ENCODE peak calls at places on chromosomes 7 and 10, in seven cellular contexts. S, T, E, K, I, Q and N are unnamed samples. For H3K9me3, the result is how much of the 10 kb centered on the place peaks cover.

GRCh38 chr10:33937987-33938386 is 603.5 kb upstream of the NRP1 start:
- ATAC-seq in S (no peak), T (no peak), E (no peak), K (no peak), I (no peak), Q (no peak), N (no peak)

GRCh38 chr7:6443372-6443941 is 4.3 kb downstream of the DAGLB start:
- ATAC-seq in S (peak), T (no peak), E (no peak), K (peak), I (no peak), Q (no peak), N (no peak)

GRCh38 chr7:134368851-134369533 is 52.3 kb upstream of the SLC35B4 start:
- ATAC-seq in S (no peak), T (no peak), E (peak), K (no peak), I (no peak), Q (no peak), N (peak)

GRCh38 chr10:132478341-132479023 is 59.1 kb upstream of the INPP5A start:
- ATAC-seq in S (no peak), T (peak), E (peak), K (no peak), I (no peak), Q (no peak), N (no peak)

GRCh38 chr10:119090026-119090808 is 9.6 kb upstream of the EIF3A start:
- ATAC-seq in S (peak), T (no peak), E (no peak), K (no peak), I (peak), Q (no peak), N (no peak)

GRCh38 chr10:133221331-133221730 is 8.7 kb upstream of the UTF1 start:
- ATAC-seq in S (no peak), T (no peak), E (peak), K (no peak), I (no peak), Q (no peak), N (no peak)

GRCh38 chr10:78740976-78741375 is 327.8 kb upstream of the ZMIZ1 start:
- ATAC-seq in S (no peak), T (no peak), E (no peak), K (no peak), I (no peak), Q (no peak), N (no peak)

GRCh38 chr7:128347573-128348147 is 4.0 kb upstream of the RBM28 start:
- ATAC-seq in S (peak), T (no peak), E (peak), K (peak), I (peak), Q (peak), N (no peak)

GRCh38 chr10:80260295-80261243 is 28.9 kb downstream of the MAT1A start:
- ATAC-seq in S (peak), T (peak), E (peak), K (peak), I (peak), Q (peak), N (no peak)

GRCh38 chr10:15718495-15719061 is 1.1 kb downstream of the ITGA8 start:
- ATAC-seq in S (no peak), T (peak), E (no peak), K (peak), I (no peak), Q (no peak), N (no peak)

GRCh38 chr7:76357379-76358052 is 1.3 kb downstream of the YWHAG start:
- ATAC-seq in S (no peak), T (no peak), E (no peak), K (no peak), I (no peak), Q (no peak), N (no peak)

GRCh38 chr10:70176441-70176840 is 6.1 kb upstream of the SAR1A start:
- ATAC-seq in S (no peak), T (no peak), E (no peak), K (no peak), I (no peak), Q (no peak), N (no peak)

GRCh38 chr10:87652261-87652660 is 7.4 kb upstream of the PAPSS2 start:
- ATAC-seq in S (no peak), T (no peak), E (no peak), K (no peak), I (no peak), Q (no peak), N (no peak)

GRCh38 chr7:107047902-107048782 is 3.6 kb downstream of the PRKAR2B start:
- ATAC-seq in S (no peak), T (no peak), E (no peak), K (no peak), I (no peak), Q (peak), N (no peak)

GRCh38 chr10:75399461-75400162 is 2.0 kb downstream of the ZNF503 start:
- ATAC-seq in S (no peak), T (peak), E (peak), K (peak), I (peak), Q (peak), N (no peak)

GRCh38 chr10:125124907-125125306 is 35.5 kb downstream of the CTBP2 start:
- ATAC-seq in S (no peak), T (no peak), E (no peak), K (no peak), I (no peak), Q (no peak), N (no peak)

DNA sequence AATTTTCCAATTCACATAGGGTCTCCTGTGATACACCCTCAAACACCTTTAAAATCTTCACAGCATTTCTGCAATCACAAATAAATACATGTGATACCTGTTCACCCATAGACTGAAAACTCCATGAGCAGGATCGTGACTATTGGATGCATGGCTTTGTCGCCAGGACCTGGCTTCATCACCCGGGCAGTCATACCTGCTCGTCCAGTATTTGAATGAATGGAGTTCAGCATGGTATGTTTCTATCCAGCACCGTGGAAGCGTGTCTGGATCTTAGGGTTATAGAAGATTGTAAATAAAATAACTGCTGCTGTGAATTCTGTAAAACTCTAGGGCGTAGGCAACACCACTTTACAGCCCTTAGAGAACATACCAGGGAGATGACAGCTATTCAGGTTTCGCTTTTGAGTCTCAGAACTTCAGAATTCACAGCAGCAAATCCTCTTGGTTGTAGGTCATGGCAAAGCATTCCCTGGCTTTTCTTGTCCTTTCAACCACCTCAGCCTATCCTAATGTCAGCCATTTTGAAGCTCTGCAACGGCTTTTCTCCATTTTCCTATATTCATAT is 47.4 kb upstream of the USP6NL start:
- ATAC-seq in S (no peak), T (no peak), E (no peak), K (no peak), I (no peak), Q (no peak), N (no peak)
- TF ChIP-seq POLR2AphosphoS5 in S (no peak), T (no peak), E (no peak), K (no peak), I (no peak), Q (no peak), N (no peak)

DNA sequence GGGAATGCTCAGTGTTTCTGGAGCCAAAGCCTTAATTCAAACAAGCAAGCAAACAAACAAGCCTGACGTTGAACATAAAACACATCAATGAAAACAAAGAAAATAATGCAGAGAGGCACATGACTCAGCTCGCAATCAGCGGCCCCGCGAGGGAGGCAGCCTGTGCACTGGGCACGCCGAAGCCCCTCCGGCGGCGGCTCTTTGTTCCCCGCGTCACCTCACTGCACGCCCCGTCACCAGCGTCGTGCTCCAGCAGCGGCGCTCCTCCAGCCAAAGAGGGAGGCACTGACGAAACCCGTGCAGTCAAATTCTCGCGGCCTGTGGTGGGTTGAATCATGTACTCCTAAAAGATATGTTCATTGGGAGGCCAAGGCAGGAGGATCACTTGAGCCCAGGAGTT is 151.5 kb downstream of the DNAJB6 start:
- ATAC-seq in S (no peak), T (no peak), E (no peak), K (no peak), I (no peak), Q (no peak), N (no peak)
- H3K9me3 ChIP-seq in S (under half), T (under half), E (under half), K (under half), I (under half), Q (under half), N (under half)

DNA sequence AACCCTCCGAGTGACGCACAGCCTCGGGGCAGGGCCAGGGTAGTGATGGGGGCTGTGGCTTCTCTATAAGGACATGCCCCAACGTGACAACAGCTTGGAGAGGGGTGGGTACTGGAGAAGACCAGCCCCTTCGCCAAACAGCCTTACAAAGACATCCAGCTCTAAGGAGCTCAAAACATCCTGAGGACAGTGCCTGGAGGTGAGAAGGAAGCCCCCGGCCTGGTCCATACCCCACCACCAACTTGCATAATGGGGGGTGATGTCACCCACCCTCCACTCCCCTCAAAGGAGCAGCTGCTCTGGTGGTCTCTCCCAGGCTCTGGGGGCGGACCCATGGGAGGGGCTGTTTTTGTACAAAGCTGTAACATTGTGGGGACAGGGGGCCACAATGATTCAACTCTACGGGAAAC is 15.1 kb downstream of the PRSS2 start:
- ATAC-seq in S (no peak), T (no peak), E (no peak), K (no peak), I (no peak), Q (no peak), N (no peak)
- TF ChIP-seq POLR2AphosphoS5 in S (no peak), T (no peak), E (no peak), K (no peak), I (no peak), Q (no peak), N (no peak)

GRCh38 chr7:90642978-90643377 is 46.9 kb downstream of the CDK14 start:
- ATAC-seq in S (no peak), T (no peak), E (no peak), K (no peak), I (no peak), Q (no peak), N (no peak)
- H3K9me3 ChIP-seq in S (under half), T (under half), E (under half), K (under half), I (under half), Q (under half), N (under half)

GRCh38 chr7:29285451-29285807 is 90.9 kb downstream of the CHN2 start:
- ATAC-seq in S (peak), T (no peak), E (no peak), K (no peak), I (peak), Q (no peak), N (no peak)

GRCh38 chr7:29278362-29279070 is 83.9 kb downstream of the CHN2 start:
- ATAC-seq in S (no peak), T (no peak), E (no peak), K (no peak), I (no peak), Q (no peak), N (no peak)

GRCh38 chr7:29284586-29285450 is 90.2 kb downstream of the CHN2 start:
- ATAC-seq in S (peak), T (no peak), E (peak), K (no peak), I (no peak), Q (no peak), N (no peak)

GRCh38 chr7:29282819-29283414 is 88.3 kb downstream of the CHN2 start:
- ATAC-seq in S (no peak), T (no peak), E (no peak), K (no peak), I (peak), Q (no peak), N (no peak)

GRCh38 chr7:29281782-29282541 is 87.4 kb downstream of the CHN2 start:
- ATAC-seq in S (no peak), T (no peak), E (no peak), K (no peak), I (no peak), Q (no peak), N (peak)
- TF ChIP-seq POLR2AphosphoS5 in S (no peak), T (no peak), E (no peak), K (no peak), I (no peak), Q (no peak), N (no peak)

DNA sequence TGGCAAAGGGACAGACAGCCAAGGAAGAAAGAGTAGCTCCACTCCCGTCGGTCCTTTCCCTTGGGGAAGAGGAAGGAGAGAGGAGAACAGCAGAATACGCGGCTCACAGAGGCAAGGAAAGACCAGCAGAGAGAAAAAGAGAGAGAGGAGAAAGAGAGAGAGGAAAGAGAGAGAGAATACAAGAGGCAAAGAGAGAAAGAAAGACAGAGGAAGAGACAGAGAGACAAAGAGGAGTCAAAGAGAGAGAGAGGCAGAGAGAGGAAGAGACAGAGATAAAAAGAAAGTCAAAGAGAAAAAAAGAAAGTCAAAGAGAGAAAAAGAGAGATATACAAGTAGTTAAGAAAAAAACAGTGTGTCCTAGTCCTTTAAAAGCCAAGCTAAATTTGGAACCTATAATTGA is 23.4 kb upstream of the CHST3 start:
- ATAC-seq in S (no peak), T (no peak), E (no peak), K (no peak), I (no peak), Q (no peak), N (no peak)
- H3K9me3 ChIP-seq in S (under half), T (under half), E (under half), K (under half), I (under half), Q (under half), N (under half)

GRCh38 chr10:31280972-31281371 is 38.0 kb upstream of the ZEB1 start:
- ATAC-seq in S (no peak), T (no peak), E (no peak), K (no peak), I (no peak), Q (no peak), N (no peak)
- TF ChIP-seq POLR2AphosphoS5 in S (no peak), T (no peak), E (no peak), K (no peak), I (no peak), Q (no peak), N (no peak)

DNA sequence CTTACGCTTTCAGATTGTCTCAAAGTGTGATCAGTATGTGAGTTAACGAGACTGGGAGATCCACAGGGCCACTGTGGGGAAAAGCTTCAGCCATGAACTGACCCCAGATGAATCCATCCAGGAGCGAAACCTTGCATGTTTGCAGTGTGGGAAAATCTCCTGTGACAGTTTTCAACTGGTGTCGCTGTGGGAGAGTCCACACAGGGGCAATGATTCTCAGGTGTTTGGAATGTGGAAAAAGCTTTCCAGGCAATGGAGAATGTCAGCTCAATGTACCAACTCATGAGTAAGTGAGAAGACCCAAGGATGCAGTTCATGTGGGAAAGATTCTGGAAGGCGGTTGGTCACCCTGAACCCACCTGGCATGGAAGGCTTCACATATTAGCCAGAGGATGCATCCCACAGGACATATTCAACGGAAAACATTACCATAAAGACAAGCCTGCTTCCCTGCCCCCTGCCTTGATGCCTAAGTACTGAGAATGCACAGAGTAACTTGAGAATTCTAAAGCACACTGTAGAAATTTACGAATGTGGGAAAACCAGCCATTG is 204.1 kb upstream of the BMPER start:
- ATAC-seq in S (no peak), T (no peak), E (no peak), K (no peak), I (no peak), Q (no peak), N (no peak)
- H3K9me3 ChIP-seq in S (under half), T (under half), E (under half), K (under half), I (under half), Q (under half), N (under half)